ENCODE peak calls at places on chromosomes 3 and 15, in five cellular contexts. P, W, E, V and O are unnamed samples.

GRCh38 chr3:128309026-128309425 is 155.7 kb downstream of the EEFSEC start:
- DNase-seq in W (no peak), E (no peak), P (no peak), V (no peak), O (no peak)

GRCh38 chr3:120022729-120023128 is 71.5 kb downstream of the GSK3B start:
- DNase-seq in V (no peak), P (no peak), W (no peak), E (no peak), O (no peak)

GRCh38 chr3:107662109-107662477 is 139.3 kb downstream of the BBX start:
- DNase-seq in W (no peak), P (no peak), E (no peak), V (no peak), O (no peak)

GRCh38 chr15:92106691-92107090 is 253.2 kb downstream of the SLCO3A1 start:
- DNase-seq in V (no peak), P (no peak), W (no peak), E (no peak), O (no peak)

GRCh38 chr3:100454684-100455083 is 37.7 kb upstream of the TMEM45A start:
- DNase-seq in E (no peak), V (no peak), W (no peak), P (no peak), O (peak; percentile 74)

GRCh38 chr3:51686512-51687215 is 15.6 kb downstream of the TEX264 start:
- DNase-seq in V (no peak), E (peak; percentile 34), W (peak; percentile 57), P (no peak), O (peak; percentile 25)

GRCh38 chr15:96087180-96087886 is 243.2 kb upstream of the NR2F2 start:
- DNase-seq in P (no peak), W (no peak), V (no peak), E (no peak), O (no peak)

GRCh38 chr3:35639251-35640185 is at the start of gene ARPP21:
- DNase-seq in V (no peak), E (peak; percentile 13), W (no peak), P (no peak), O (peak; percentile 16)

GRCh38 chr3:140850210-140850955 is 91.3 kb upstream of the SLC25A36 start:
- DNase-seq in P (no peak), E (no peak), W (no peak), V (no peak), O (no peak)

GRCh38 chr3:188792788-188793187 is 379.0 kb upstream of the TPRG1 start:
- DNase-seq in W (no peak), P (no peak), E (peak; percentile 13), V (no peak), O (no peak)

GRCh38 chr3:57078366-57079220 is 18.1 kb downstream of the SPATA12 start:
- DNase-seq in E (peak; percentile 56), W (peak; percentile 66), P (peak; percentile 65), V (peak; percentile 59), O (peak; percentile 65)
- H3K27me3 ChIP-seq in E (no peaks in the 10 kb centered on the region), W (no peaks in the 10 kb centered on the region), P (no peaks in the 10 kb centered on the region), V (no peaks in the 10 kb centered on the region), O (no peaks in the 10 kb centered on the region)

GRCh38 chr15:101220060-101220459 is 31.8 kb downstream of the CHSY1 start:
- DNase-seq in P (no peak), W (no peak), V (no peak), E (no peak), O (no peak)
- H3K36me3 ChIP-seq in P (no peaks in the 10 kb centered on the region), W (no peaks in the 10 kb centered on the region), V (no peaks in the 10 kb centered on the region), E (no peaks in the 10 kb centered on the region), O (no peaks in the 10 kb centered on the region)

DNA sequence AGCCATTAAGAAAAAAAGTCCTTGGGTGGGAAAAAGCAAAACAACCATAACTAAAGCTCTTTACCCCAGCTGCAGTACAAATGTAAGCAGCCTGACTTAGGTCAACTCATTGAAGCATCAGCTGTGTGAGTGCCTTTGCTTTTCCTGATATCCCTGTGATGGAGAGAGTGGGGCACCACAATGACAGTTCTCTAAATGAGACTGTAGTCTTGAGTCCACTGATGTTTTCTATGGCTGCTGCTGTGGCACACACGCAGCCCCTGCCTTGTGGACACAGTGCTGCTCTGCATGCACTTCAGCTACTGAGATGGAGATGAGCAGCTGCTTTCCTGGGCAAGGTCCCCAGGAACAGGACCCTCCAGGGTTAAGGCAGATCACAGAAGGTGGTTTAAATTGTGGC is 173.2 kb downstream of the KCNAB1 start:
- DNase-seq in E (no peak), W (no peak), P (no peak), V (no peak), O (no peak)
- H3K27me3 ChIP-seq in E (no peaks in the 10 kb centered on the region), W (peaks cover 43% of the 10 kb centered on the region), P (no peaks in the 10 kb centered on the region), V (peaks cover 5% of the 10 kb centered on the region), O (no peaks in the 10 kb centered on the region)

DNA sequence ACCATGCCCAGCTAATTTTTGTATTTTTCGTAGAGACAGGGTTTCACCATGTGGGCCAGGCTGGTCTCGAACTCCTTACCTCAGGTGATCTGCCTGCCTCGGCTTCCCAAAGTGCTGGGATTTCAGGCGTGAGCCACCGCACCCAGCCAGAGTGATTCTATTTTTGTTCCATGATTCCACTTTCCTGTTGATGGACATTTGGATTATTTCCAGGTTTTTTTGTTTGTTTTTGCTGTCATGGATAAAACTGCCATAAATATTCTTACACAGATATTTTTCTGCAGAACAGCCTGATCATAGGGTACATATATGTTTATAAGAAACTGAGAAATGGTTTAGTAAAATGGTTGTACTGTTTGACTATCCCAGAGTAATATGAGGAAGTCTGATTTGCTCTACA is 42.8 kb downstream of the MAP6D1 start:
- DNase-seq in W (no peak), V (no peak), P (no peak), E (no peak), O (no peak)
- H3K36me3 ChIP-seq in W (peaks cover 29% of the 10 kb centered on the region), V (no peaks in the 10 kb centered on the region), P (no peaks in the 10 kb centered on the region), E (peaks cover 11% of the 10 kb centered on the region), O (peaks cover 45% of the 10 kb centered on the region)

GRCh38 chr15:36880226-36880912 is 220.0 kb downstream of the MEIS2 start:
- DNase-seq in W (no peak), E (peak; percentile 25), P (no peak), V (no peak), O (no peak)
- H3K27me3 ChIP-seq in W (peaks cover 96% of the 10 kb centered on the region), E (peaks cover 7% of the 10 kb centered on the region), P (no peaks in the 10 kb centered on the region), V (no peaks in the 10 kb centered on the region), O (peaks cover 42% of the 10 kb centered on the region)

GRCh38 chr3:172279191-172279640 is 169.0 kb downstream of the GHSR start:
- DNase-seq in P (no peak), V (no peak), E (no peak), W (no peak), O (no peak)
- H3K36me3 ChIP-seq in P (no peaks in the 10 kb centered on the region), V (no peaks in the 10 kb centered on the region), E (no peaks in the 10 kb centered on the region), W (no peaks in the 10 kb centered on the region), O (no peaks in the 10 kb centered on the region)

DNA sequence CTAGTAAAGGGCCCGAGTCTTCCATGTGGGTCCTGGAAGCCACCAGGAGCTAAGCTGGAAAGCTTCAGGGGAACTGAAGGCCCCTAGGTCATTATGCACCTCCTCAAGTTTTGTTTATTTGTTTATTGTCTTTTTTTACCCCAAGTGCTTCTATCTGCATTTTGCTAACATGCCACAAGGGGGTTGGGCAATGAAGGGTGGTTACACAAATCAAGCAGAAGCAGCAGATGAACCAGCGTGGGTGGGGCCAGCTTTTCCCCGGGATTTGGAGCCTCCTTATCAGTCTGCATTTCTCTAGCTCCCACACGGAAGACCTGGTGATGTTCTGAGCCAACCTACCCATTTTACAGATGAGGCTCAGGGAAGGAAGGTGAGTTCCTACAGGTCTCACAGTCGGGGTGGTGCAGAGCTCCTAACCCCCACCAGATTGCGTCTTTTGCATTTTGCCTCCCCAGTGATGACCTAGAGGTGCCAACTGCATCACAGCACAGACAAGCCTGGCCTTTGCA is 16.8 kb downstream of the TMC3 start:
- DNase-seq in E (no peak), W (no peak), V (no peak), P (no peak), O (no peak)
- H3K27me3 ChIP-seq in E (no peaks in the 10 kb centered on the region), W (no peaks in the 10 kb centered on the region), V (no peaks in the 10 kb centered on the region), P (no peaks in the 10 kb centered on the region), O (no peaks in the 10 kb centered on the region)

GRCh38 chr3:11568503-11569155 is 75.1 kb downstream of the VGLL4 start:
- DNase-seq in W (peak; percentile 46), E (peak; percentile 39), V (no peak), P (peak; percentile 77), O (peak; percentile 26)

GRCh38 chr3:11566916-11567315 is 76.8 kb downstream of the VGLL4 start:
- DNase-seq in W (no peak), V (no peak), P (no peak), E (no peak), O (no peak)

GRCh38 chr3:11569156-11569741 is 74.5 kb downstream of the VGLL4 start:
- DNase-seq in V (no peak), W (no peak), E (no peak), P (peak; percentile 34), O (no peak)

GRCh38 chr3:11566478-11566877 is 77.2 kb downstream of the VGLL4 start:
- DNase-seq in P (no peak), W (no peak), E (no peak), V (no peak), O (no peak)

GRCh38 chr3:11567516-11568467 is 75.9 kb downstream of the VGLL4 start:
- DNase-seq in W (no peak), V (no peak), P (peak; percentile 40), E (no peak), O (no peak)
- H3K36me3 ChIP-seq in W (no peaks in the 10 kb centered on the region), V (no peaks in the 10 kb centered on the region), P (no peaks in the 10 kb centered on the region), E (no peaks in the 10 kb centered on the region), O (peaks cover 3% of the 10 kb centered on the region)

GRCh38 chr15:58058729-58059128 is 6.8 kb downstream of the ALDH1A2 start:
- DNase-seq in V (no peak), W (no peak), E (no peak), P (no peak), O (no peak)
- H3K27me3 ChIP-seq in V (no peaks in the 10 kb centered on the region), W (peaks cover 45% of the 10 kb centered on the region), E (no peaks in the 10 kb centered on the region), P (no peaks in the 10 kb centered on the region), O (no peaks in the 10 kb centered on the region)

GRCh38 chr3:9385209-9385936 is 12.0 kb upstream of the SETD5 start:
- DNase-seq in W (no peak), E (no peak), V (no peak), P (no peak), O (no peak)

GRCh38 chr3:9387322-9387655 is 10.1 kb upstream of the SETD5 start:
- DNase-seq in E (no peak), V (no peak), W (no peak), P (no peak), O (no peak)

GRCh38 chr3:9386060-9386459 is 11.4 kb upstream of the SETD5 start:
- DNase-seq in V (no peak), E (no peak), P (no peak), W (no peak), O (no peak)

GRCh38 chr3:9388142-9388541 is 9.3 kb upstream of the SETD5 start:
- DNase-seq in E (no peak), V (no peak), W (no peak), P (no peak), O (no peak)

DNA sequence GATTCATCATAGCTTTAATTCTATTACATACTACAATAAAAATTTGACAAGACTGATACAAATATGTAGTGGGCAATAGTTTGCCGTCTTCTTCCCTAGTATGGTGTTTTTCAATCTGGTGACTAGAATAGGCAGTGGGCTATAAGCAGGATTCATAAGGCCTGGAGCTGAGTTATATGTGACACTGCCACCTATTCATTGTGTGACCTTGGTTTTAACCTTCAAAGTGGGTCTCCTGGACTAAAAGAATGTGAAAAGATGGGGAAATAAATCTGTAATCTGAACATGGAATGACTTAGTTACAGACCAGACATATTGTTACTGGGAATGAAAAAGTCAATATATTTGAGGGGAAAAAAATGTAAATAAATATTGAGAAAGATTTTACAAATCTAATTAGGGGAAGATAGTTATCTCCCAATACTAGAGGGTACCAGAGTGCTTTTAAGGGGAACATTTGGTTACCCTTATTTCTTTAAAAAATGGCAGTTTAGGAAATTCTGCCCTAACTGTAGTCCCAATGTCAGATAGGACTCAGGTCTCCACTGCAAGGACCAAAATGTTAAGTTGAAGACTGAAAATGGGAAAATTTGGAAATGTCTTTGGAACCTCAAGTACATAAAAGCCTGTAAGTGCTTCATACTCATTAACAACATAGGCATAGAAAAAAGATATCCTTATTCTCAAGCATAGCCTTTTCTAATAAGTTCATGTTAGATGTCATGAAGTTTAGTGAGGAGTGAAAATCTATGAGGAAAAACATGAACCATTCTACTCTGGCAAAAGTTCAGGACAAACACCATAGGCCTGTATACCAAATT is 10.7 kb upstream of the SETD5 start:
- DNase-seq in V (no peak), E (no peak), P (no peak), W (no peak), O (no peak)
- H3K36me3 ChIP-seq in V (peaks cover 13% of the 10 kb centered on the region), E (no peaks in the 10 kb centered on the region), P (no peaks in the 10 kb centered on the region), W (peaks cover 76% of the 10 kb centered on the region), O (peaks cover 77% of the 10 kb centered on the region)